ENCODE peak calls at places on chromosomes 4 and X, in nine cellular contexts. L, X, S, G, V, K, E, Q and N are unnamed samples.

GRCh38 chr4:144504853-144505252 is 141.1 kb upstream of the HHIP start:
- DNase-seq in L (no peak), X (no peak), S (no peak), G (no peak), V (no peak), K (no peak), E (no peak), Q (no peak), N (no peak)

GRCh38 chr4:83535520-83535944 is 376 bp upstream of the GPAT3 start:
- DNase-seq in L (peak), X (no peak), S (no peak), G (peak), V (no peak), K (peak), E (peak), Q (peak), N (no peak)

GRCh38 chr4:138868562-138868961 is 147.0 kb upstream of the NOCT start:
- DNase-seq in L (no peak), X (no peak), S (no peak), G (no peak), V (no peak), K (no peak), E (no peak), Q (no peak), N (no peak)

GRCh38 chrX:19836337-19836736 is 51.1 kb downstream of the SH3KBP1 start:
- DNase-seq in L (no peak), X (no peak), S (no peak), G (no peak), V (no peak), K (no peak), E (no peak), Q (no peak), N (no peak)

GRCh38 chrX:31421441-31421840 is 349.6 kb upstream of the FTHL17 start:
- DNase-seq in L (no peak), X (no peak), S (no peak), G (no peak), V (no peak), K (no peak), E (no peak), Q (no peak), N (no peak)

GRCh38 chr4:25536577-25537325 is 118.9 kb upstream of the SLC34A2 start:
- DNase-seq in L (no peak), X (no peak), S (no peak), G (no peak), V (no peak), K (no peak), E (no peak), Q (no peak), N (no peak)

GRCh38 chr4:87286970-87287369 is 35.7 kb downstream of the HSD17B13 start:
- DNase-seq in L (no peak), X (no peak), S (no peak), G (no peak), V (no peak), K (no peak), E (no peak), Q (no peak), N (no peak)

GRCh38 chr4:6416518-6417286 is 55.7 kb downstream of the PPP2R2C start:
- DNase-seq in L (no peak), X (no peak), S (no peak), G (no peak), V (no peak), K (no peak), E (no peak), Q (peak), N (peak)

GRCh38 chrX:123860983-123861382 is 1.1 kb downstream of the XIAP start:
- DNase-seq in L (peak), X (no peak), S (no peak), G (no peak), V (no peak), K (no peak), E (peak), Q (no peak), N (no peak)

GRCh38 chr4:15295421-15296162 is 132.2 kb upstream of the C1QTNF7 start:
- DNase-seq in L (no peak), X (no peak), S (no peak), G (no peak), V (no peak), K (no peak), E (no peak), Q (peak), N (no peak)

GRCh38 chr4:99180367-99181169 is 36.5 kb upstream of the ADH4 start:
- DNase-seq in L (no peak), X (peak), S (no peak), G (no peak), V (peak), K (no peak), E (peak), Q (no peak), N (no peak)